ENCODE peak calls at places on chromosome 14, in four cellular contexts. C, N, B and R are unnamed samples.

GRCh38 chr14:30238936-30239335 is 311.3 kb upstream of the PRKD1 start:
- ATAC-seq in C (no peak), N (no peak), B (no peak), R (no peak)

GRCh38 chr14:65044596-65044959 is 57.7 kb downstream of the MAX start:
- ATAC-seq in C (peak; percentile 39), N (no peak), B (no peak), R (no peak)

GRCh38 chr14:21185506-21185905 is 29.6 kb upstream of the OR5AU1 start:
- ATAC-seq in C (no peak), N (peak; percentile 32), B (no peak), R (no peak)

GRCh38 chr14:51806026-51806590 is 54.3 kb upstream of the GNG2 start:
- ATAC-seq in C (no peak), N (no peak), B (no peak), R (no peak)

GRCh38 chr14:32480337-32480736 is 151.2 kb downstream of the AKAP6 start:
- ATAC-seq in C (no peak), N (no peak), B (no peak), R (no peak)

GRCh38 chr14:76904100-76904739 is 78.0 kb downstream of the LRRC74A start:
- ATAC-seq in C (no peak), N (no peak), B (no peak), R (no peak)

GRCh38 chr14:59175404-59175803 is 13.1 kb upstream of the DAAM1 start:
- ATAC-seq in C (no peak), N (no peak), B (peak; percentile 100), R (peak; percentile 43)

GRCh38 chr14:26276757-26277156 is 321.1 kb downstream of the NOVA1 start:
- ATAC-seq in C (no peak), N (no peak), B (no peak), R (no peak)

GRCh38 chr14:56590535-56590951 is 10.9 kb downstream of the TMEM260 start:
- ATAC-seq in C (no peak), N (no peak), B (no peak), R (no peak)